ENCODE peak calls at places on chromosomes 7 and 10, in four cellular contexts. G, P, A and I are unnamed samples.

GRCh38 chr10:116615199-116615776 is 5.5 kb upstream of the PNLIPRP2 start:
- DNase-seq in G (no peak), P (no peak), A (no peak), I (no peak)

GRCh38 chr10:31101123-31101522 is 69.5 kb upstream of the ZNF438 start:
- DNase-seq in G (no peak), P (peak; percentile 72), A (peak; percentile 64), I (peak; percentile 65)

GRCh38 chr10:103807996-103808395 is 47.4 kb downstream of the SH3PXD2A start:
- DNase-seq in G (no peak), P (no peak), A (no peak), I (no peak)

GRCh38 chr10:90592903-90593302 is 264.9 kb downstream of the HTR7 start:
- DNase-seq in G (no peak), P (no peak), A (peak; percentile 1), I (peak; percentile 5)

GRCh38 chr10:96304241-96304640 is at the start of gene DNTT:
- DNase-seq in G (no peak), P (no peak), A (no peak), I (no peak)

GRCh38 chr10:122062831-122063674 is 74.1 kb downstream of the TACC2 start:
- DNase-seq in G (peak; percentile 6), P (no peak), A (no peak), I (no peak)

GRCh38 chr7:5671053-5671452 is 110.4 kb downstream of the RNF216 start:
- DNase-seq in G (no peak), P (no peak), A (no peak), I (no peak)

GRCh38 chr10:109895095-109895818 is 28.1 kb downstream of the XPNPEP1 start:
- DNase-seq in G (no peak), P (no peak), A (no peak), I (no peak)

GRCh38 chr7:151187409-151188251 is 580 bp upstream of the ASB10 start:
- DNase-seq in G (no peak), P (no peak), A (no peak), I (no peak)

GRCh38 chr10:34821587-34822585 is 6.8 kb upstream of the PARD3 start:
- DNase-seq in G (no peak), P (no peak), A (no peak), I (no peak)

GRCh38 chr7:156582591-156583123 is 57.9 kb upstream of the RNF32 start:
- DNase-seq in G (no peak), P (no peak), A (no peak), I (no peak)

GRCh38 chr10:119526606-119527592 is 15.6 kb downstream of the RGS10 start:
- DNase-seq in G (no peak), P (no peak), A (no peak), I (no peak)

GRCh38 chr7:16067695-16068094 is 353.6 kb downstream of the CRPPA start:
- DNase-seq in G (no peak), P (no peak), A (no peak), I (no peak)

GRCh38 chr7:44808914-44809393 is 12.5 kb downstream of the PPIA start:
- DNase-seq in G (no peak), P (no peak), A (no peak), I (no peak)

GRCh38 chr7:141362580-141363435 is 188.4 kb upstream of the AGK start:
- DNase-seq in G (no peak), P (no peak), A (no peak), I (no peak)

GRCh38 chr10:21532694-21533576 is 1.1 kb upstream of the MLLT10 start:
- DNase-seq in G (no peak), P (no peak), A (no peak), I (no peak)

GRCh38 chr10:3460420-3461128 is 288.0 kb upstream of the PITRM1 start:
- DNase-seq in G (no peak), P (no peak), A (no peak), I (no peak)